ENCODE peak calls at places on chromosomes 3 and 15, in four cellular contexts. I is HL-60, J is CD14-positive monocyte, U is bronchial epithelial cell. W is an unnamed sample.
A peak's percentile ranks its signal among the peaks of the same experiment; 100 is the strongest.

GRCh38 chr3:180073561-180073960 is 36.8 kb upstream of the PEX5L start:
- DNase-seq in I (no peak), J (no peak), U (peak; percentile 76), W (no peak)

GRCh38 chr3:184237211-184237610 is 7.8 kb downstream of the VWA5B2 start:
- DNase-seq in I (no peak), J (no peak), U (no peak), W (no peak)

GRCh38 chr15:66743204-66743603 is 41.2 kb downstream of the SMAD6 start:
- DNase-seq in I (no peak), J (no peak), U (no peak), W (no peak)

GRCh38 chr3:188262913-188263683 is 109.1 kb downstream of the LPP start:
- DNase-seq in I (no peak), J (no peak), U (peak; percentile 90), W (no peak)

GRCh38 chr3:52528596-52529375 is 4.9 kb downstream of the NT5DC2 start:
- DNase-seq in I (no peak), J (no peak), U (no peak), W (no peak)

GRCh38 chr3:137769321-137770065 is 5.4 kb downstream of the SOX14 start:
- DNase-seq in I (no peak), J (no peak), U (no peak), W (no peak)

GRCh38 chr3:130014526-130014925 is 40.0 kb downstream of the TRH start:
- DNase-seq in I (no peak), J (no peak), U (no peak), W (no peak)

GRCh38 chr3:112097378-112097777 is 11.2 kb downstream of the C3orf52 start:
- DNase-seq in I (no peak), J (no peak), U (peak; percentile 100), W (no peak)

GRCh38 chr3:9153763-9154601 is 95.5 kb downstream of the SRGAP3 start:
- DNase-seq in I (no peak), J (no peak), U (no peak), W (no peak)

GRCh38 chr3:53773586-53774368 is 72.4 kb downstream of the CHDH start:
- DNase-seq in I (no peak), J (no peak), U (peak; percentile 65), W (peak; percentile 32)

GRCh38 chr3:124117486-124117885 is 125.6 kb upstream of the ROPN1 start:
- DNase-seq in I (no peak), J (no peak), U (peak; percentile 39), W (no peak)

GRCh38 chr3:143016321-143016972 is 15.1 kb downstream of the U2SURP start:
- DNase-seq in I (no peak), J (no peak), U (peak; percentile 48), W (no peak)

GRCh38 chr15:73773428-73773827 is 20.3 kb upstream of the INSYN1 start:
- DNase-seq in I (no peak), J (no peak), U (no peak), W (no peak)

GRCh38 chr3:9213019-9213646 is 36.3 kb downstream of the SRGAP3 start:
- DNase-seq in I (no peak), J (no peak), U (no peak), W (no peak)

GRCh38 chr3:128226186-128226725 is 73.0 kb downstream of the EEFSEC start:
- DNase-seq in I (no peak), J (no peak), U (no peak), W (no peak)

GRCh38 chr3:179882322-179882721 is 154.4 kb downstream of the PEX5L start:
- DNase-seq in I (no peak), J (no peak), U (no peak), W (no peak)

GRCh38 chr3:46566040-46566631 is at the start of gene LRRC2:
- DNase-seq in I (no peak), J (no peak), U (peak; percentile 41), W (no peak)

GRCh38 chr15:28896944-28897343 is 11.2 kb downstream of the APBA2 start:
- DNase-seq in I (no peak), J (no peak), U (peak; percentile 54), W (no peak)

GRCh38 chr3:127029521-127030327 is 46.8 kb downstream of the PLXNA1 start:
- DNase-seq in I (no peak), J (no peak), U (no peak), W (no peak)

GRCh38 chr3:40307176-40307575 is 2.3 kb upstream of the EIF1B start:
- DNase-seq in I (no peak), J (no peak), U (peak; percentile 22), W (no peak)

GRCh38 chr15:95929232-95929846 is 401.2 kb upstream of the NR2F2 start:
- DNase-seq in I (peak; percentile 97), J (no peak), U (no peak), W (no peak)

GRCh38 chr15:70291696-70292510 is 194.2 kb upstream of the TLE3 start:
- DNase-seq in I (no peak), J (peak; percentile 4), U (no peak), W (no peak)

GRCh38 chr3:134373278-134373941 is 837 bp downstream of the AMOTL2 start:
- DNase-seq in I (no peak), J (no peak), U (peak; percentile 77), W (peak; percentile 41)

GRCh38 chr3:167936010-167936409 is 159.7 kb downstream of the GOLIM4 start:
- DNase-seq in I (no peak), J (no peak), U (no peak), W (no peak)

GRCh38 chr3:41581700-41582099 is 380.2 kb downstream of the ULK4 start:
- DNase-seq in I (peak; percentile 67), J (no peak), U (no peak), W (no peak)

GRCh38 chr15:90716317-90716975 is 700 bp upstream of the BLM start:
- DNase-seq in I (no peak), J (no peak), U (no peak), W (no peak)

DNA sequence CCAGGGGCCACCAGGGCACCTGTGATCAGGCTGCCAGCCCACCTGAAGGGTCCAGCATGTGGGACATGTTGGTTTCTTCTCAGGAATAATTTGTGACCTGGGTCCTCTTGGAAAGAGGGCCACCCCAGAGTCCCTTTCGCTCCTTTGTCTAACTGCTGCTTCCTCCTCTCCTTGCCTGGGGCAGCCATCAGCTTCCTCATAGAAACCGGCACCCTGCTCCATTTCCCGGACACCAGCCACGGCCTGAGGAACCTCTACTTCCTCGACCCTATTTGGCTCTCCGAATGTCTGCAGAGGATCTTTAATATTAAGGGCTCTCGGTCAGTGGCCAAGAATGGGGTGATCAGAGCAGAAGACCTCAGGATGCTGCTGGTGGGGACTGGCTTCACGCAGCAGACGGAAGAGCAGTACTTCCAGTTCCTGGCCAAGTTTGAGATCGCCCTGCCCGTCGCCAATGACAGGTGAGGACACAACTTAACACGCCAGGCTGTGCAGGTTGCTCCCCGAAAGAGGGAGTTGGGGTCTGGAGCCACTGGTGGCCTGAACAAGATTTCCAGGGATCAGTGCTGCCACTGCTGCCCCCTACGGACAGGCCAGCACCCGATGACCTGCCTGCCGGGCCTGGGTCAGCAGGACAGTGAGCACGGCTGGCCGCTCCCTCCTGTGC is 109.7 kb downstream of the LRRK1 start:
- DNase-seq in I (no peak), J (no peak), U (no peak), W (no peak)
- TF ChIP-seq CTCF in I (no peak), J (no peak), U (no peak), W (no peak)

GRCh38 chr3:51311055-51311454 is 74.0 kb upstream of the MANF start:
- DNase-seq in I (peak; percentile 3), J (no peak), U (peak; percentile 50), W (no peak)
- TF ChIP-seq CTCF in I (peak; percentile 23), J (peak; percentile 33), U (peak; percentile 44), W (no peak)

DNA sequence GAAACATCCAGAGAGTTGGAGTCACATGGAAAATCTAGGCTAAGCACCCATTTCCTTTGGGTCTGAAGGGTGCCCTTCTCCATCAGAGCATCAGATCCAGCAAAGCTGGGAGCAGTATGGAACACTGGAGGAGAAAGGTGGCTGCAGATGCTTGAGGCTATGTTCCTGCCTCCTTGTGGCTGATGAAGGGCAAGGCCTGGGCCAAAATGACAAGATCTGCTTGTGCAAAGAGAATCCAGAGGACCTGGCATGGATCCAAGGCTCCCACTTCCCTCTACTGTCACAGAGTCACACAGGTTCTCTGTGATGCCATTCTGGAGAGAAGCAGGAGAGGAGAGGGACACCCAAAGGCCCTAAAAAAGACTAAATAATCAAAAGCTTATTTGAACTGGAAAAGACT is 9.2 kb upstream of the ATP8B4 start:
- DNase-seq in I (peak; percentile 97), J (peak; percentile 87), U (no peak), W (peak; percentile 51)
- TF ChIP-seq CTCF in I (peak; percentile 48), J (peak; percentile 67), U (no peak), W (no peak)

GRCh38 chr3:27022096-27022761 is 347.0 kb downstream of the NEK10 start:
- DNase-seq in I (peak; percentile 30), J (no peak), U (no peak), W (no peak)
- TF ChIP-seq CTCF in I (no peak), J (no peak), U (no peak), W (no peak)

GRCh38 chr3:21894459-21895083 is 143.6 kb upstream of the ZNF385D start:
- DNase-seq in I (no peak), J (no peak), U (peak; percentile 36), W (no peak)
- TF ChIP-seq CTCF in I (no peak), J (no peak), U (peak; percentile 16), W (no peak)

DNA sequence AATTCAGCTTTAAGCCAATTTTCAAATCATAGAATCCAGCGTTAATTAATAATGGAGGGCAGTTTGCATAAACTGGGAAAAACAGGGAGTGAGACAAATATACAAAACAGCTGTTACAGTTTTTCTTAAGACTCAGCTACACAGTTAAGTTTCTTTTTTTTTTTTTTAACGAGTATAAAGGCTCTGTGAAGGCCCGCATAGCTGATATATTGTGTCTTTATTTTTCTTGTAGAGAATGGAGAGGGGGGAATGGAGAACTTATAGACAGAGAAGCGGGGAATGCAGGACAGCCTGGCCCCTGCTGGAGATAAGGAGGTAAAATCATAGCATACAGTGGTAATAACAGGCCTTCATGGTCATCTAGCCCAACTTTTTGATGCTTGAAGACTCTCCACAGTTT is 164.4 kb downstream of the BBX start:
- DNase-seq in I (no peak), J (no peak), U (no peak), W (no peak)
- TF ChIP-seq CTCF in I (no peak), J (no peak), U (no peak), W (no peak)

DNA sequence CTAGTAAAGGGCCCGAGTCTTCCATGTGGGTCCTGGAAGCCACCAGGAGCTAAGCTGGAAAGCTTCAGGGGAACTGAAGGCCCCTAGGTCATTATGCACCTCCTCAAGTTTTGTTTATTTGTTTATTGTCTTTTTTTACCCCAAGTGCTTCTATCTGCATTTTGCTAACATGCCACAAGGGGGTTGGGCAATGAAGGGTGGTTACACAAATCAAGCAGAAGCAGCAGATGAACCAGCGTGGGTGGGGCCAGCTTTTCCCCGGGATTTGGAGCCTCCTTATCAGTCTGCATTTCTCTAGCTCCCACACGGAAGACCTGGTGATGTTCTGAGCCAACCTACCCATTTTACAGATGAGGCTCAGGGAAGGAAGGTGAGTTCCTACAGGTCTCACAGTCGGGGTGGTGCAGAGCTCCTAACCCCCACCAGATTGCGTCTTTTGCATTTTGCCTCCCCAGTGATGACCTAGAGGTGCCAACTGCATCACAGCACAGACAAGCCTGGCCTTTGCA is 16.8 kb downstream of the TMC3 start:
- DNase-seq in I (no peak), J (no peak), U (no peak), W (no peak)
- TF ChIP-seq CTCF in I (no peak), J (peak; percentile 23), U (no peak), W (no peak)

DNA sequence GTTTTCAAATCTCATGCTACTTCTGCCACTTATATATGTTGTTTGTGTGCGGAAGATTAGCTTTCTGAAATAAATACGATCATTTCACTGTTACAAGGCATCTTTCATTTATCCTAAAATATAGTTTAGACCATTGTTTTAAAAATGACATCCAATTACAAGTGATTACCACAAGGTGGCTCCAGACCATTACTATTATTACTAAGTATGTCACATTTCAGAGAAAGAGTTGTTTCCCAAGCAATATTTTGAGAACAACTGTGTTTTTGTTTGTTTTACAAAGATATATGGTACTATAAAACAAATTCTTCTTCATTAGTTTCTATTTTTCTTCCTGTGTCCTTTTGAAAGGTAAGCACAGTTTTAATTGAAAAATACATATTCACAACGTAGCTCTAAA is 136.0 kb upstream of the RAP2B start:
- DNase-seq in I (no peak), J (no peak), U (peak; percentile 54), W (no peak)
- TF ChIP-seq CTCF in I (peak; percentile 10), J (peak; percentile 75), U (peak; percentile 34), W (no peak)